ENCODE peak calls at places on chromosomes 13 and 19, in six cellular contexts. H is transverse colon, G is stomach, Z is sciatic nerve, O is HTR-8/SVneo, S is putamen. P is an unnamed sample.

GRCh38 chr13:76519685-76520084 is 366.5 kb downstream of the KCTD12 start:
- DNase-seq in H (no peak), G (no peak), Z (no peak), O (no peak), S (no peak), P (no peak)

GRCh38 chr13:106385669-106386068 is 149.8 kb downstream of the EFNB2 start:
- DNase-seq in H (no peak), G (no peak), Z (no peak), O (no peak), S (no peak), P (no peak)

GRCh38 chr19:13033244-13033643 is 38.0 kb downstream of the NFIX start:
- DNase-seq in H (no peak), G (no peak), Z (no peak), O (no peak), S (no peak), P (no peak)

GRCh38 chr19:35732540-35733179 is 9.6 kb downstream of the IGFLR1 start:
- DNase-seq in H (no peak), G (no peak), Z (no peak), O (no peak), S (no peak), P (no peak)

GRCh38 chr13:92390217-92390616 is 836.4 kb upstream of the GPC6 start:
- DNase-seq in H (no peak), G (no peak), Z (no peak), O (peak), S (no peak), P (no peak)

GRCh38 chr19:2618611-2619010 is 83.9 kb downstream of the GNG7 start:
- DNase-seq in H (peak), G (peak), Z (peak), O (no peak), S (no peak), P (peak)

GRCh38 chr19:18494267-18494607 is 27.6 kb downstream of the ELL start:
- DNase-seq in H (no peak), G (no peak), Z (no peak), O (no peak), S (no peak), P (no peak)

GRCh38 chr13:95553614-95554385 is 1.3 kb downstream of the CLDN10 start:
- DNase-seq in H (no peak), G (no peak), Z (no peak), O (no peak), S (no peak), P (no peak)

GRCh38 chr13:113491418-113491883 is 940 bp upstream of the DCUN1D2 start:
- DNase-seq in H (peak), G (peak), Z (no peak), O (no peak), S (no peak), P (peak)

GRCh38 chr19:58304255-58304654 is 922 bp upstream of the ERVK3-1 start:
- DNase-seq in H (no peak), G (no peak), Z (no peak), O (no peak), S (no peak), P (no peak)

GRCh38 chr19:531753-532571 is at the start of gene CDC34:
- DNase-seq in H (peak), G (no peak), Z (no peak), O (no peak), S (peak), P (no peak)

GRCh38 chr13:47076536-47076935 is 179.7 kb upstream of the HTR2A start:
- DNase-seq in H (no peak), G (no peak), Z (no peak), O (no peak), S (no peak), P (no peak)

GRCh38 chr13:80744147-80744914 is 403.4 kb upstream of the SPRY2 start:
- DNase-seq in H (no peak), G (no peak), Z (no peak), O (no peak), S (no peak), P (no peak)

GRCh38 chr13:30824651-30825050 is 81.4 kb upstream of the MEDAG start:
- DNase-seq in H (no peak), G (peak), Z (no peak), O (no peak), S (no peak), P (no peak)

GRCh38 chr19:39093761-39094160 is 9.6 kb downstream of the ACP7 start:
- DNase-seq in H (no peak), G (no peak), Z (no peak), O (no peak), S (no peak), P (no peak)

GRCh38 chr13:63737418-63737817 is 2321.8 kb upstream of the PCDH20 start:
- DNase-seq in H (no peak), G (no peak), Z (no peak), O (no peak), S (no peak), P (no peak)

GRCh38 chr19:10116866-10117616 is 2.7 kb downstream of the EIF3G start:
- DNase-seq in H (no peak), G (no peak), Z (no peak), O (no peak), S (no peak), P (no peak)

GRCh38 chr19:11324079-11324661 is 15.3 kb downstream of the RAB3D start:
- DNase-seq in H (peak), G (peak), Z (peak), O (peak), S (peak), P (peak)

GRCh38 chr13:67140006-67140405 is 90.1 kb downstream of the PCDH9 start:
- DNase-seq in H (no peak), G (no peak), Z (no peak), O (no peak), S (no peak), P (no peak)

GRCh38 chr13:83940742-83941141 is 58.5 kb upstream of the SLITRK1 start:
- DNase-seq in H (no peak), G (no peak), Z (no peak), O (no peak), S (no peak), P (no peak)

GRCh38 chr19:12555456-12555930 is 4.2 kb upstream of the ZNF564 start:
- DNase-seq in H (peak), G (no peak), Z (no peak), O (no peak), S (no peak), P (no peak)

GRCh38 chr19:56983148-56983547 is 136.6 kb upstream of the USP29 start:
- DNase-seq in H (no peak), G (no peak), Z (no peak), O (no peak), S (peak), P (no peak)

GRCh38 chr19:39841041-39841440 is 5.1 kb downstream of the FBL start:
- DNase-seq in H (no peak), G (no peak), Z (no peak), O (no peak), S (no peak), P (no peak)

GRCh38 chr19:10290876-10291553 is 1.3 kb downstream of the ICAM5 start:
- DNase-seq in H (peak), G (peak), Z (no peak), O (peak), S (peak), P (no peak)

GRCh38 chr19:10086904-10087256 is 763 bp downstream of the SHFL start:
- DNase-seq in H (no peak), G (no peak), Z (peak), O (no peak), S (no peak), P (no peak)

GRCh38 chr13:20148501-20149183 is 12.2 kb downstream of the GJA3 start:
- DNase-seq in H (no peak), G (no peak), Z (no peak), O (no peak), S (no peak), P (no peak)

GRCh38 chr19:913080-913748 is at the start of gene R3HDM4:
- DNase-seq in H (peak), G (peak), Z (peak), O (no peak), S (peak), P (peak)

GRCh38 chr19:21158523-21159135 is 16.8 kb downstream of the ZNF431 start:
- DNase-seq in H (no peak), G (no peak), Z (no peak), O (no peak), S (no peak), P (no peak)

GRCh38 chr13:99626461-99627082 is 125.3 kb downstream of the TM9SF2 start:
- DNase-seq in H (no peak), G (no peak), Z (no peak), O (peak), S (no peak), P (no peak)